ENCODE peak calls at places on chromosome 17, in eight cellular contexts. T is pancreas, E is NCI-H1436 treated with DMSO at 0.1 percent for 48 hours, X is esophagus muscularis mucosa, D is EL, J is lower leg skin, W is ELF-1, Y is activated T-cell treated with anti-CD3 and anti-CD28 coated beads for 1 hour. O is an unnamed sample.

GRCh38 chr17:30380106-30380420 is 1.3 kb downstream of the CPD start:
- DNase-seq in T (no peak), E (no peak), X (no peak), D (peak), J (no peak), W (no peak), Y (no peak), O (no peak)

GRCh38 chr17:78053777-78054468 is 74.6 kb downstream of the TMC6 start:
- DNase-seq in T (no peak), E (no peak), X (no peak), D (no peak), J (no peak), W (no peak), Y (no peak), O (no peak)

GRCh38 chr17:75861927-75862317 is 6.8 kb upstream of the WBP2 start:
- DNase-seq in T (no peak), E (no peak), X (no peak), D (no peak), J (peak), W (no peak), Y (no peak), O (no peak)

GRCh38 chr17:82356845-82357355 is 2.1 kb upstream of the TEX19 start:
- DNase-seq in T (peak), E (no peak), X (no peak), D (no peak), J (no peak), W (peak), Y (no peak), O (no peak)

GRCh38 chr17:76277300-76278267 is 12.4 kb downstream of the UBALD2 start:
- DNase-seq in T (peak), E (no peak), X (no peak), D (no peak), J (no peak), W (no peak), Y (no peak), O (no peak)

GRCh38 chr17:12958786-12959185 is 59.0 kb downstream of the ELAC2 start:
- DNase-seq in T (no peak), E (no peak), X (no peak), D (peak), J (no peak), W (no peak), Y (no peak), O (no peak)

GRCh38 chr17:59167571-59168001 is 12.0 kb downstream of the PRR11 start:
- DNase-seq in T (no peak), E (no peak), X (peak), D (peak), J (no peak), W (no peak), Y (no peak), O (no peak)

GRCh38 chr17:27379863-27380533 is 76.2 kb upstream of the KSR1 start:
- DNase-seq in T (peak), E (no peak), X (no peak), D (peak), J (no peak), W (peak), Y (no peak), O (peak)

GRCh38 chr17:77119668-77120301 is 21.0 kb upstream of the SEC14L1 start:
- DNase-seq in T (no peak), E (no peak), X (no peak), D (no peak), J (no peak), W (peak), Y (no peak), O (no peak)

GRCh38 chr17:37813753-37814152 is 68.9 kb upstream of the HNF1B start:
- DNase-seq in T (no peak), E (no peak), X (no peak), D (peak), J (no peak), W (peak), Y (no peak), O (no peak)